ENCODE peak calls at places on chromosomes 7 and 10, in five cellular contexts. I is GM13977; E is psoas muscle; L is NCI-H2107; A is stimulated activated CD4-positive, alpha-beta T cell treated with anti-CD3 and anti-CD28 coated beads, Interleukin-2, amount 100 ng/mL, for 48 hours. W is an unnamed sample.

GRCh38 chr10:93481931-93482834 is at the start of gene MYOF:
- DNase-seq in I (peak), E (peak), L (peak), A (peak), W (no peak)

GRCh38 chr7:143494622-143495021 is 16.9 kb downstream of the TAS2R41 start:
- DNase-seq in I (no peak), A (no peak), L (no peak), E (no peak), W (no peak)

GRCh38 chr10:7819126-7819470 is 793 bp downstream of the TAF3 start:
- DNase-seq in E (peak), I (peak), A (peak), L (no peak), W (peak)

GRCh38 chr7:105461518-105461917 is 60.6 kb downstream of the PUS7 start:
- DNase-seq in E (no peak), L (no peak), I (no peak), A (no peak), W (no peak)

GRCh38 chr10:1297566-1298301 is 241.5 kb downstream of the WDR37 start:
- DNase-seq in A (no peak), E (no peak), L (no peak), I (no peak), W (no peak)

GRCh38 chr10:49621561-49621960 is 7.7 kb downstream of the CHAT start:
- DNase-seq in E (no peak), I (no peak), L (no peak), A (no peak), W (no peak)

GRCh38 chr7:129108583-129108982 is 35.9 kb upstream of the TSPAN33 start:
- DNase-seq in E (no peak), A (no peak), I (no peak), L (no peak), W (no peak)

GRCh38 chr10:34348917-34349509 is 466.1 kb downstream of the PARD3 start:
- DNase-seq in I (no peak), L (no peak), A (no peak), E (no peak), W (no peak)

GRCh38 chr10:22805304-22805703 is 90.9 kb upstream of the PIP4K2A start:
- DNase-seq in E (peak), A (no peak), L (peak), I (no peak), W (no peak)

GRCh38 chr10:113264333-113265131 is 288.3 kb upstream of the HABP2 start:
- DNase-seq in A (no peak), I (no peak), L (no peak), E (no peak), W (no peak)

GRCh38 chr10:132547421-132547861 is 9.9 kb downstream of the INPP5A start:
- DNase-seq in I (peak), A (no peak), E (peak), L (no peak), W (no peak)

GRCh38 chr7:130899638-130900401 is 165.8 kb upstream of the KLF14 start:
- DNase-seq in I (no peak), L (no peak), E (no peak), A (no peak), W (no peak)

GRCh38 chr7:120308171-120308570 is 35.2 kb downstream of the KCND2 start:
- DNase-seq in I (no peak), A (no peak), E (no peak), L (no peak), W (no peak)

GRCh38 chr10:85859859-85860258 is 506.7 kb downstream of the GRID1 start:
- DNase-seq in A (no peak), L (no peak), I (no peak), E (no peak), W (no peak)

GRCh38 chr10:44966129-44966815 is 6.7 kb downstream of the RASSF4 start:
- DNase-seq in A (no peak), L (no peak), I (peak), E (no peak), W (no peak)

GRCh38 chr7:146115665-146116451 is 743 bp upstream of the CNTNAP2 start:
- DNase-seq in A (no peak), I (peak), E (peak), L (peak), W (peak)

GRCh38 chr7:43076189-43076605 is 36.2 kb upstream of the HECW1 start:
- DNase-seq in E (no peak), I (no peak), L (no peak), A (no peak), W (no peak)

GRCh38 chr7:147400221-147400689 is 1190.3 kb upstream of the C7orf33 start:
- DNase-seq in E (no peak), A (no peak), I (no peak), L (no peak), W (no peak)

GRCh38 chr10:71285180-71285545 is 33.9 kb upstream of the SLC29A3 start:
- DNase-seq in L (no peak), E (peak), I (peak), A (peak), W (peak)

GRCh38 chr10:665579-666091 is 23.8 kb downstream of the DIP2C start:
- DNase-seq in A (no peak), L (no peak), I (no peak), E (no peak), W (no peak)

GRCh38 chr10:12897278-12897677 is 104.2 kb downstream of the CCDC3 start:
- DNase-seq in A (no peak), E (no peak), I (no peak), L (no peak), W (no peak)

W was measured in neural crest cell.